ENCODE peak calls at places on chromosomes 16 and 17, in eight cellular contexts. One of them, this sample, is unnamed.

GRCh38 chr17:77307479-77308198 is 166.9 kb downstream of the SEC14L1 start:
- DNase-seq in NK-92 treated with Interleukin-12 subunit alpha and Interleukin-12 subunit beta, amount 100 ng/mL, for 24 hours: no peak
- DNase-seq in SJCRH30: no peak
- DNase-seq in Daoy: no peak
- DNase-seq in T-helper 9 cell: no peak
- DNase-seq in anterior cingulate cortex: no peak
- DNase-seq in activated T-cell treated with anti-CD3 and anti-CD28 coated beads, Interleukin-2, amount 50 U/mL, for 1 hour: no peak
- DNase-seq in activated CD8-positive, alpha-beta T cell treated with anti-CD3 and anti-CD28 coated beads for 36 hours: no peak
- DNase-seq in this sample: no peak

GRCh38 chr17:2277430-2278170 is 26.0 kb downstream of the SMG6 start:
- DNase-seq in NK-92 treated with Interleukin-12 subunit alpha and Interleukin-12 subunit beta, amount 100 ng/mL, for 24 hours: no peak
- DNase-seq in SJCRH30: no peak
- DNase-seq in Daoy: no peak
- DNase-seq in T-helper 9 cell: no peak
- DNase-seq in anterior cingulate cortex: no peak
- DNase-seq in activated T-cell treated with anti-CD3 and anti-CD28 coated beads, Interleukin-2, amount 50 U/mL, for 1 hour: no peak
- DNase-seq in activated CD8-positive, alpha-beta T cell treated with anti-CD3 and anti-CD28 coated beads for 36 hours: no peak
- DNase-seq in this sample: no peak

GRCh38 chr17:44898768-44899073 is 524 bp downstream of the EFTUD2 start:
- DNase-seq in NK-92 treated with Interleukin-12 subunit alpha and Interleukin-12 subunit beta, amount 100 ng/mL, for 24 hours: no peak
- DNase-seq in SJCRH30: no peak
- DNase-seq in Daoy: no peak
- DNase-seq in T-helper 9 cell: no peak
- DNase-seq in anterior cingulate cortex: no peak
- DNase-seq in activated T-cell treated with anti-CD3 and anti-CD28 coated beads, Interleukin-2, amount 50 U/mL, for 1 hour: no peak
- DNase-seq in activated CD8-positive, alpha-beta T cell treated with anti-CD3 and anti-CD28 coated beads for 36 hours: peak
- DNase-seq in this sample: no peak

GRCh38 chr17:6491071-6491700 is 46.9 kb downstream of the PIMREG start:
- DNase-seq in NK-92 treated with Interleukin-12 subunit alpha and Interleukin-12 subunit beta, amount 100 ng/mL, for 24 hours: no peak
- DNase-seq in SJCRH30: no peak
- DNase-seq in Daoy: no peak
- DNase-seq in T-helper 9 cell: no peak
- DNase-seq in anterior cingulate cortex: no peak
- DNase-seq in activated T-cell treated with anti-CD3 and anti-CD28 coated beads, Interleukin-2, amount 50 U/mL, for 1 hour: no peak
- DNase-seq in activated CD8-positive, alpha-beta T cell treated with anti-CD3 and anti-CD28 coated beads for 36 hours: no peak
- DNase-seq in this sample: no peak

GRCh38 chr17:76816590-76817135 is 51.5 kb upstream of the MGAT5B start:
- DNase-seq in NK-92 treated with Interleukin-12 subunit alpha and Interleukin-12 subunit beta, amount 100 ng/mL, for 24 hours: peak
- DNase-seq in SJCRH30: peak
- DNase-seq in Daoy: peak
- DNase-seq in T-helper 9 cell: peak
- DNase-seq in anterior cingulate cortex: no peak
- DNase-seq in activated T-cell treated with anti-CD3 and anti-CD28 coated beads, Interleukin-2, amount 50 U/mL, for 1 hour: peak
- DNase-seq in activated CD8-positive, alpha-beta T cell treated with anti-CD3 and anti-CD28 coated beads for 36 hours: peak
- DNase-seq in this sample: peak

GRCh38 chr16:83793179-83793578 is 14.6 kb upstream of the HSBP1 start:
- DNase-seq in NK-92 treated with Interleukin-12 subunit alpha and Interleukin-12 subunit beta, amount 100 ng/mL, for 24 hours: no peak
- DNase-seq in SJCRH30: no peak
- DNase-seq in Daoy: no peak
- DNase-seq in T-helper 9 cell: no peak
- DNase-seq in anterior cingulate cortex: no peak
- DNase-seq in activated T-cell treated with anti-CD3 and anti-CD28 coated beads, Interleukin-2, amount 50 U/mL, for 1 hour: no peak
- DNase-seq in activated CD8-positive, alpha-beta T cell treated with anti-CD3 and anti-CD28 coated beads for 36 hours: no peak
- DNase-seq in this sample: no peak

GRCh38 chr17:83161298-83162034 is 82.1 kb downstream of the METRNL start:
- DNase-seq in NK-92 treated with Interleukin-12 subunit alpha and Interleukin-12 subunit beta, amount 100 ng/mL, for 24 hours: no peak
- DNase-seq in SJCRH30: peak
- DNase-seq in Daoy: peak
- DNase-seq in T-helper 9 cell: no peak
- DNase-seq in anterior cingulate cortex: no peak
- DNase-seq in activated T-cell treated with anti-CD3 and anti-CD28 coated beads, Interleukin-2, amount 50 U/mL, for 1 hour: no peak
- DNase-seq in activated CD8-positive, alpha-beta T cell treated with anti-CD3 and anti-CD28 coated beads for 36 hours: no peak
- DNase-seq in this sample: no peak

GRCh38 chr17:75615301-75615700 is 17.9 kb upstream of the SMIM5 start:
- DNase-seq in NK-92 treated with Interleukin-12 subunit alpha and Interleukin-12 subunit beta, amount 100 ng/mL, for 24 hours: no peak
- DNase-seq in SJCRH30: no peak
- DNase-seq in Daoy: no peak
- DNase-seq in T-helper 9 cell: no peak
- DNase-seq in anterior cingulate cortex: no peak
- DNase-seq in activated T-cell treated with anti-CD3 and anti-CD28 coated beads, Interleukin-2, amount 50 U/mL, for 1 hour: no peak
- DNase-seq in activated CD8-positive, alpha-beta T cell treated with anti-CD3 and anti-CD28 coated beads for 36 hours: no peak
- DNase-seq in this sample: no peak

GRCh38 chr16:68257906-68258800 is 6.2 kb upstream of the SLC7A6 start:
- DNase-seq in NK-92 treated with Interleukin-12 subunit alpha and Interleukin-12 subunit beta, amount 100 ng/mL, for 24 hours: no peak
- DNase-seq in SJCRH30: no peak
- DNase-seq in Daoy: peak
- DNase-seq in T-helper 9 cell: no peak
- DNase-seq in anterior cingulate cortex: no peak
- DNase-seq in activated T-cell treated with anti-CD3 and anti-CD28 coated beads, Interleukin-2, amount 50 U/mL, for 1 hour: no peak
- DNase-seq in activated CD8-positive, alpha-beta T cell treated with anti-CD3 and anti-CD28 coated beads for 36 hours: no peak
- DNase-seq in this sample: no peak

GRCh38 chr16:57988929-57989328 is 11.5 kb downstream of the ZNF319 start:
- DNase-seq in NK-92 treated with Interleukin-12 subunit alpha and Interleukin-12 subunit beta, amount 100 ng/mL, for 24 hours: no peak
- DNase-seq in SJCRH30: no peak
- DNase-seq in Daoy: no peak
- DNase-seq in T-helper 9 cell: no peak
- DNase-seq in anterior cingulate cortex: no peak
- DNase-seq in activated T-cell treated with anti-CD3 and anti-CD28 coated beads, Interleukin-2, amount 50 U/mL, for 1 hour: peak
- DNase-seq in activated CD8-positive, alpha-beta T cell treated with anti-CD3 and anti-CD28 coated beads for 36 hours: no peak
- DNase-seq in this sample: peak

GRCh38 chr17:79558573-79558900 is 52.3 kb downstream of the RBFOX3 start:
- DNase-seq in NK-92 treated with Interleukin-12 subunit alpha and Interleukin-12 subunit beta, amount 100 ng/mL, for 24 hours: no peak
- DNase-seq in SJCRH30: no peak
- DNase-seq in Daoy: no peak
- DNase-seq in T-helper 9 cell: no peak
- DNase-seq in anterior cingulate cortex: no peak
- DNase-seq in activated T-cell treated with anti-CD3 and anti-CD28 coated beads, Interleukin-2, amount 50 U/mL, for 1 hour: no peak
- DNase-seq in activated CD8-positive, alpha-beta T cell treated with anti-CD3 and anti-CD28 coated beads for 36 hours: no peak
- DNase-seq in this sample: peak

GRCh38 chr16:26770547-26770946 is 296.2 kb upstream of the C16orf82 start:
- DNase-seq in NK-92 treated with Interleukin-12 subunit alpha and Interleukin-12 subunit beta, amount 100 ng/mL, for 24 hours: no peak
- DNase-seq in SJCRH30: no peak
- DNase-seq in Daoy: no peak
- DNase-seq in T-helper 9 cell: no peak
- DNase-seq in anterior cingulate cortex: no peak
- DNase-seq in activated T-cell treated with anti-CD3 and anti-CD28 coated beads, Interleukin-2, amount 50 U/mL, for 1 hour: no peak
- DNase-seq in activated CD8-positive, alpha-beta T cell treated with anti-CD3 and anti-CD28 coated beads for 36 hours: no peak
- DNase-seq in this sample: no peak

GRCh38 chr16:3364774-3365427 is 9.2 kb downstream of the OR2C1 start:
- DNase-seq in NK-92 treated with Interleukin-12 subunit alpha and Interleukin-12 subunit beta, amount 100 ng/mL, for 24 hours: no peak
- DNase-seq in SJCRH30: no peak
- DNase-seq in Daoy: no peak
- DNase-seq in T-helper 9 cell: peak
- DNase-seq in anterior cingulate cortex: peak
- DNase-seq in activated T-cell treated with anti-CD3 and anti-CD28 coated beads, Interleukin-2, amount 50 U/mL, for 1 hour: peak
- DNase-seq in activated CD8-positive, alpha-beta T cell treated with anti-CD3 and anti-CD28 coated beads for 36 hours: peak
- DNase-seq in this sample: peak

GRCh38 chr16:1432388-1433262 is 1.7 kb downstream of the PERCC1 start:
- DNase-seq in NK-92 treated with Interleukin-12 subunit alpha and Interleukin-12 subunit beta, amount 100 ng/mL, for 24 hours: no peak
- DNase-seq in SJCRH30: no peak
- DNase-seq in Daoy: no peak
- DNase-seq in T-helper 9 cell: no peak
- DNase-seq in anterior cingulate cortex: no peak
- DNase-seq in activated T-cell treated with anti-CD3 and anti-CD28 coated beads, Interleukin-2, amount 50 U/mL, for 1 hour: no peak
- DNase-seq in activated CD8-positive, alpha-beta T cell treated with anti-CD3 and anti-CD28 coated beads for 36 hours: peak
- DNase-seq in this sample: no peak

GRCh38 chr17:57478851-57479250 is 222.5 kb downstream of the MSI2 start:
- DNase-seq in NK-92 treated with Interleukin-12 subunit alpha and Interleukin-12 subunit beta, amount 100 ng/mL, for 24 hours: no peak
- DNase-seq in SJCRH30: no peak
- DNase-seq in Daoy: no peak
- DNase-seq in T-helper 9 cell: no peak
- DNase-seq in anterior cingulate cortex: no peak
- DNase-seq in activated T-cell treated with anti-CD3 and anti-CD28 coated beads, Interleukin-2, amount 50 U/mL, for 1 hour: no peak
- DNase-seq in activated CD8-positive, alpha-beta T cell treated with anti-CD3 and anti-CD28 coated beads for 36 hours: no peak
- DNase-seq in this sample: no peak

GRCh38 chr16:56347670-56348069 is 77.7 kb downstream of the AMFR start:
- DNase-seq in NK-92 treated with Interleukin-12 subunit alpha and Interleukin-12 subunit beta, amount 100 ng/mL, for 24 hours: no peak
- DNase-seq in SJCRH30: no peak
- DNase-seq in Daoy: no peak
- DNase-seq in T-helper 9 cell: no peak
- DNase-seq in anterior cingulate cortex: no peak
- DNase-seq in activated T-cell treated with anti-CD3 and anti-CD28 coated beads, Interleukin-2, amount 50 U/mL, for 1 hour: no peak
- DNase-seq in activated CD8-positive, alpha-beta T cell treated with anti-CD3 and anti-CD28 coated beads for 36 hours: no peak
- DNase-seq in this sample: no peak

GRCh38 chr17:17682737-17683675 is 1.7 kb downstream of the RAI1 start:
- DNase-seq in NK-92 treated with Interleukin-12 subunit alpha and Interleukin-12 subunit beta, amount 100 ng/mL, for 24 hours: no peak
- DNase-seq in SJCRH30: peak
- DNase-seq in Daoy: peak
- DNase-seq in T-helper 9 cell: peak
- DNase-seq in anterior cingulate cortex: no peak
- DNase-seq in activated T-cell treated with anti-CD3 and anti-CD28 coated beads, Interleukin-2, amount 50 U/mL, for 1 hour: peak
- DNase-seq in activated CD8-positive, alpha-beta T cell treated with anti-CD3 and anti-CD28 coated beads for 36 hours: peak
- DNase-seq in this sample: no peak

GRCh38 chr17:82241183-82241925 is 12.5 kb downstream of the SLC16A3 start:
- DNase-seq in NK-92 treated with Interleukin-12 subunit alpha and Interleukin-12 subunit beta, amount 100 ng/mL, for 24 hours: no peak
- DNase-seq in SJCRH30: no peak
- DNase-seq in Daoy: peak
- DNase-seq in T-helper 9 cell: no peak
- DNase-seq in anterior cingulate cortex: no peak
- DNase-seq in activated T-cell treated with anti-CD3 and anti-CD28 coated beads, Interleukin-2, amount 50 U/mL, for 1 hour: peak
- DNase-seq in activated CD8-positive, alpha-beta T cell treated with anti-CD3 and anti-CD28 coated beads for 36 hours: peak
- DNase-seq in this sample: no peak

GRCh38 chr17:30454635-30455034 is 22.6 kb upstream of the GOSR1 start:
- DNase-seq in NK-92 treated with Interleukin-12 subunit alpha and Interleukin-12 subunit beta, amount 100 ng/mL, for 24 hours: no peak
- DNase-seq in SJCRH30: no peak
- DNase-seq in Daoy: no peak
- DNase-seq in T-helper 9 cell: no peak
- DNase-seq in anterior cingulate cortex: no peak
- DNase-seq in activated T-cell treated with anti-CD3 and anti-CD28 coated beads, Interleukin-2, amount 50 U/mL, for 1 hour: no peak
- DNase-seq in activated CD8-positive, alpha-beta T cell treated with anti-CD3 and anti-CD28 coated beads for 36 hours: no peak
- DNase-seq in this sample: no peak

GRCh38 chr16:58197314-58198012 is 443 bp downstream of the CSNK2A2 start:
- DNase-seq in NK-92 treated with Interleukin-12 subunit alpha and Interleukin-12 subunit beta, amount 100 ng/mL, for 24 hours: no peak
- DNase-seq in SJCRH30: no peak
- DNase-seq in Daoy: no peak
- DNase-seq in T-helper 9 cell: no peak
- DNase-seq in anterior cingulate cortex: no peak
- DNase-seq in activated T-cell treated with anti-CD3 and anti-CD28 coated beads, Interleukin-2, amount 50 U/mL, for 1 hour: peak
- DNase-seq in activated CD8-positive, alpha-beta T cell treated with anti-CD3 and anti-CD28 coated beads for 36 hours: peak
- DNase-seq in this sample: no peak

GRCh38 chr17:49093131-49093530 is 39.4 kb upstream of the B4GALNT2 start:
- DNase-seq in NK-92 treated with Interleukin-12 subunit alpha and Interleukin-12 subunit beta, amount 100 ng/mL, for 24 hours: no peak
- DNase-seq in SJCRH30: peak
- DNase-seq in Daoy: peak
- DNase-seq in T-helper 9 cell: no peak
- DNase-seq in anterior cingulate cortex: no peak
- DNase-seq in activated T-cell treated with anti-CD3 and anti-CD28 coated beads, Interleukin-2, amount 50 U/mL, for 1 hour: no peak
- DNase-seq in activated CD8-positive, alpha-beta T cell treated with anti-CD3 and anti-CD28 coated beads for 36 hours: no peak
- DNase-seq in this sample: no peak

GRCh38 chr17:77721823-77722160 is 236.7 kb upstream of the TNRC6C start:
- DNase-seq in NK-92 treated with Interleukin-12 subunit alpha and Interleukin-12 subunit beta, amount 100 ng/mL, for 24 hours: no peak
- DNase-seq in SJCRH30: no peak
- DNase-seq in Daoy: no peak
- DNase-seq in T-helper 9 cell: no peak
- DNase-seq in anterior cingulate cortex: no peak
- DNase-seq in activated T-cell treated with anti-CD3 and anti-CD28 coated beads, Interleukin-2, amount 50 U/mL, for 1 hour: no peak
- DNase-seq in activated CD8-positive, alpha-beta T cell treated with anti-CD3 and anti-CD28 coated beads for 36 hours: no peak
- DNase-seq in this sample: no peak

GRCh38 chr17:77200711-77201110 is 59.9 kb downstream of the SEC14L1 start:
- DNase-seq in NK-92 treated with Interleukin-12 subunit alpha and Interleukin-12 subunit beta, amount 100 ng/mL, for 24 hours: no peak
- DNase-seq in SJCRH30: no peak
- DNase-seq in Daoy: no peak
- DNase-seq in T-helper 9 cell: no peak
- DNase-seq in anterior cingulate cortex: no peak
- DNase-seq in activated T-cell treated with anti-CD3 and anti-CD28 coated beads, Interleukin-2, amount 50 U/mL, for 1 hour: no peak
- DNase-seq in activated CD8-positive, alpha-beta T cell treated with anti-CD3 and anti-CD28 coated beads for 36 hours: no peak
- DNase-seq in this sample: no peak